ENCODE peak calls at places on chromosomes 2 and 18, in eight cellular contexts. One of them, this sample, is unnamed.

GRCh38 chr2:207530160-207531023 is 630 bp downstream of the CREB1 start:
- DNase-seq in H1: no peak
- DNase-seq in Peyer's patch: peak; percentile 68
- DNase-seq in endothelial cell of umbilical vein: peak; percentile 60
- DNase-seq in HCT116: no peak
- DNase-seq in breast epithelium: no peak
- DNase-seq in suprapubic skin: no peak
- DNase-seq in sigmoid colon: peak; percentile 77
- DNase-seq in this sample: peak; percentile 28

GRCh38 chr2:240374085-240374907 is 61.2 kb upstream of the GPC1 start:
- DNase-seq in H1: no peak
- DNase-seq in Peyer's patch: peak; percentile 55
- DNase-seq in endothelial cell of umbilical vein: no peak
- DNase-seq in HCT116: no peak
- DNase-seq in breast epithelium: no peak
- DNase-seq in suprapubic skin: no peak
- DNase-seq in sigmoid colon: peak; percentile 79
- DNase-seq in this sample: no peak

GRCh38 chr2:1749750-1750149 is 5.4 kb upstream of the PXDN start:
- DNase-seq in H1: peak; percentile 37
- DNase-seq in Peyer's patch: no peak
- DNase-seq in endothelial cell of umbilical vein: no peak
- DNase-seq in HCT116: no peak
- DNase-seq in breast epithelium: no peak
- DNase-seq in suprapubic skin: no peak
- DNase-seq in sigmoid colon: no peak
- DNase-seq in this sample: no peak

GRCh38 chr18:56128153-56128791 is 510.1 kb downstream of the TXNL1 start:
- DNase-seq in H1: no peak
- DNase-seq in Peyer's patch: no peak
- DNase-seq in endothelial cell of umbilical vein: no peak
- DNase-seq in HCT116: no peak
- DNase-seq in breast epithelium: no peak
- DNase-seq in suprapubic skin: no peak
- DNase-seq in sigmoid colon: no peak
- DNase-seq in this sample: no peak

GRCh38 chr2:129748250-129748649 is 231.2 kb upstream of the RAB6C start:
- DNase-seq in H1: no peak
- DNase-seq in Peyer's patch: no peak
- DNase-seq in endothelial cell of umbilical vein: no peak
- DNase-seq in HCT116: no peak
- DNase-seq in breast epithelium: no peak
- DNase-seq in suprapubic skin: peak; percentile 18
- DNase-seq in sigmoid colon: no peak
- DNase-seq in this sample: no peak

GRCh38 chr2:44330801-44331200 is 30.5 kb downstream of the PREPL start:
- DNase-seq in H1: no peak
- DNase-seq in Peyer's patch: no peak
- DNase-seq in endothelial cell of umbilical vein: no peak
- DNase-seq in HCT116: no peak
- DNase-seq in breast epithelium: no peak
- DNase-seq in suprapubic skin: no peak
- DNase-seq in sigmoid colon: no peak
- DNase-seq in this sample: no peak

GRCh38 chr2:136235451-136236418 is 117.8 kb upstream of the CXCR4 start:
- DNase-seq in H1: no peak
- DNase-seq in Peyer's patch: no peak
- DNase-seq in endothelial cell of umbilical vein: peak; percentile 88
- DNase-seq in HCT116: peak; percentile 95
- DNase-seq in breast epithelium: no peak
- DNase-seq in suprapubic skin: no peak
- DNase-seq in sigmoid colon: no peak
- DNase-seq in this sample: no peak

GRCh38 chr2:189608799-189609422 is 28.3 kb upstream of the SLC40A1 start:
- DNase-seq in H1: no peak
- DNase-seq in Peyer's patch: no peak
- DNase-seq in endothelial cell of umbilical vein: no peak
- DNase-seq in HCT116: no peak
- DNase-seq in breast epithelium: no peak
- DNase-seq in suprapubic skin: no peak
- DNase-seq in sigmoid colon: no peak
- DNase-seq in this sample: no peak

GRCh38 chr2:188518391-188518790 is 226.7 kb downstream of the GULP1 start:
- DNase-seq in H1: no peak
- DNase-seq in Peyer's patch: no peak
- DNase-seq in endothelial cell of umbilical vein: no peak
- DNase-seq in HCT116: no peak
- DNase-seq in breast epithelium: no peak
- DNase-seq in suprapubic skin: no peak
- DNase-seq in sigmoid colon: no peak
- DNase-seq in this sample: no peak

GRCh38 chr2:226524381-226524843 is 275.2 kb downstream of the IRS1 start:
- DNase-seq in H1: no peak
- DNase-seq in Peyer's patch: no peak
- DNase-seq in endothelial cell of umbilical vein: no peak
- DNase-seq in HCT116: no peak
- DNase-seq in breast epithelium: no peak
- DNase-seq in suprapubic skin: no peak
- DNase-seq in sigmoid colon: no peak
- DNase-seq in this sample: no peak

GRCh38 chr2:127398239-127398590 is 10.4 kb upstream of the MAP3K2 start:
- DNase-seq in H1: no peak
- DNase-seq in Peyer's patch: peak; percentile 94
- DNase-seq in endothelial cell of umbilical vein: peak; percentile 91
- DNase-seq in HCT116: peak; percentile 81
- DNase-seq in breast epithelium: peak; percentile 81
- DNase-seq in suprapubic skin: peak; percentile 86
- DNase-seq in sigmoid colon: peak; percentile 91
- DNase-seq in this sample: peak; percentile 39

GRCh38 chr2:128681351-128681906 is 362.8 kb upstream of the HS6ST1 start:
- DNase-seq in H1: no peak
- DNase-seq in Peyer's patch: no peak
- DNase-seq in endothelial cell of umbilical vein: no peak
- DNase-seq in HCT116: no peak
- DNase-seq in breast epithelium: no peak
- DNase-seq in suprapubic skin: no peak
- DNase-seq in sigmoid colon: no peak
- DNase-seq in this sample: no peak

GRCh38 chr18:63905361-63905760 is 2.4 kb upstream of the SERPINB10 start:
- DNase-seq in H1: no peak
- DNase-seq in Peyer's patch: no peak
- DNase-seq in endothelial cell of umbilical vein: no peak
- DNase-seq in HCT116: no peak
- DNase-seq in breast epithelium: no peak
- DNase-seq in suprapubic skin: no peak
- DNase-seq in sigmoid colon: no peak
- DNase-seq in this sample: no peak

GRCh38 chr2:33240178-33240577 is 236.3 kb upstream of the RASGRP3 start:
- DNase-seq in H1: no peak
- DNase-seq in Peyer's patch: no peak
- DNase-seq in endothelial cell of umbilical vein: peak; percentile 44
- DNase-seq in HCT116: no peak
- DNase-seq in breast epithelium: no peak
- DNase-seq in suprapubic skin: no peak
- DNase-seq in sigmoid colon: no peak
- DNase-seq in this sample: no peak

GRCh38 chr2:33238111-33238510 is 238.3 kb upstream of the RASGRP3 start:
- DNase-seq in H1: no peak
- DNase-seq in Peyer's patch: no peak
- DNase-seq in endothelial cell of umbilical vein: peak; percentile 62
- DNase-seq in HCT116: no peak
- DNase-seq in breast epithelium: no peak
- DNase-seq in suprapubic skin: no peak
- DNase-seq in sigmoid colon: no peak
- DNase-seq in this sample: no peak

GRCh38 chr2:33241072-33241471 is 235.4 kb upstream of the RASGRP3 start:
- DNase-seq in H1: no peak
- DNase-seq in Peyer's patch: no peak
- DNase-seq in endothelial cell of umbilical vein: peak; percentile 33
- DNase-seq in HCT116: no peak
- DNase-seq in breast epithelium: no peak
- DNase-seq in suprapubic skin: no peak
- DNase-seq in sigmoid colon: no peak
- DNase-seq in this sample: no peak

GRCh38 chr2:33241581-33241980 is 234.9 kb upstream of the RASGRP3 start:
- DNase-seq in H1: no peak
- DNase-seq in Peyer's patch: no peak
- DNase-seq in endothelial cell of umbilical vein: no peak
- DNase-seq in HCT116: no peak
- DNase-seq in breast epithelium: no peak
- DNase-seq in suprapubic skin: no peak
- DNase-seq in sigmoid colon: no peak
- DNase-seq in this sample: no peak

GRCh38 chr2:33236457-33236856 is 240.0 kb upstream of the RASGRP3 start:
- DNase-seq in H1: no peak
- DNase-seq in Peyer's patch: no peak
- DNase-seq in endothelial cell of umbilical vein: peak; percentile 81
- DNase-seq in HCT116: no peak
- DNase-seq in breast epithelium: no peak
- DNase-seq in suprapubic skin: no peak
- DNase-seq in sigmoid colon: no peak
- DNase-seq in this sample: no peak
- H3K4me1 ChIP-seq in H1: no peaks in the 10 kb centered on the region
- H3K4me1 ChIP-seq in Peyer's patch: no peaks in the 10 kb centered on the region
- H3K4me1 ChIP-seq in endothelial cell of umbilical vein: peaks cover 50% of the 10 kb centered on the region
- H3K4me1 ChIP-seq in HCT116: no peaks in the 10 kb centered on the region
- H3K4me1 ChIP-seq in breast epithelium: no peaks in the 10 kb centered on the region
- H3K4me1 ChIP-seq in suprapubic skin: no peaks in the 10 kb centered on the region
- H3K4me1 ChIP-seq in sigmoid colon: peaks cover 9% of the 10 kb centered on the region
- H3K4me1 ChIP-seq in this sample: no peaks in the 10 kb centered on the region

DNA sequence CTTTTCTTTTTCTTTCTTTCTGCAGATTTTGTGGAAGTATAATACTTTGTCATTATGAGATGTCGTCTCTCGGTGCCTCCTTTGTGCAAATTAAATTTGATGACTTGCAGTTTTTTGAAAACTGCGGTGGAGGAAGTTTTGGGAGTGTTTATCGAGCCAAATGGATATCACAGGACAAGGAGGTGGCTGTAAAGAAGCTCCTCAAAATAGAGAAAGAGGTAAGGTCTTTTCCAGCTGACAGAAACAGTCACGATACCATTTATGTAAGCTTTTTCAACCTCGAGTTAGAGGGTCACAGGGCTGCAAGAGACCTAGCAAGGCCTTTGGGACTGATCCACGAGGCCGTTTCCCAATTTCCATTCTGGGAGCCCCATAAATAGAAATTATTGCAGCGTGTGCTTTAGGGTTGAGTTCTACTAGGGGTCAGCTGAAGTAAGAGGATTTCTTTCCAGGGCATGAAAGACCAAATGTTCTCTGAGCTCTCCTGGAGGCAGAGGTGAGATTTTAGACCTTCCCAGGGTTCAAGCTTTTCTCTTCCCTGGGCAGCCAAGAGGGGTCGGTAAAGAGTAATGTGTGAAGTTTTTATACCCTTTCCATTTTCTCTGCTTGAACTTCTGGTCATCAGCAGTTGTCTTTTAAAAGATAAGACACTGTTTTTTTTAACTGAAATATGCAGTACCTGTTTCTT is 15.5 kb downstream of the MAP3K20 start:
- DNase-seq in H1: no peak
- DNase-seq in Peyer's patch: no peak
- DNase-seq in endothelial cell of umbilical vein: no peak
- DNase-seq in HCT116: no peak
- DNase-seq in breast epithelium: no peak
- DNase-seq in suprapubic skin: no peak
- DNase-seq in sigmoid colon: peak; percentile 84
- DNase-seq in this sample: no peak
- H3K27ac ChIP-seq in H1: no peak overlapping the region
- H3K27ac ChIP-seq in Peyer's patch: peak overlapping the region; percentile 57
- H3K27ac ChIP-seq in endothelial cell of umbilical vein: no peak overlapping the region
- H3K27ac ChIP-seq in HCT116: no peak overlapping the region
- H3K27ac ChIP-seq in breast epithelium: peak overlapping the region; percentile 35
- H3K27ac ChIP-seq in suprapubic skin: peak overlapping the region; percentile 23
- H3K27ac ChIP-seq in sigmoid colon: peak overlapping the region; percentile 77
- H3K27ac ChIP-seq in this sample: peak overlapping the region; percentile 53

DNA sequence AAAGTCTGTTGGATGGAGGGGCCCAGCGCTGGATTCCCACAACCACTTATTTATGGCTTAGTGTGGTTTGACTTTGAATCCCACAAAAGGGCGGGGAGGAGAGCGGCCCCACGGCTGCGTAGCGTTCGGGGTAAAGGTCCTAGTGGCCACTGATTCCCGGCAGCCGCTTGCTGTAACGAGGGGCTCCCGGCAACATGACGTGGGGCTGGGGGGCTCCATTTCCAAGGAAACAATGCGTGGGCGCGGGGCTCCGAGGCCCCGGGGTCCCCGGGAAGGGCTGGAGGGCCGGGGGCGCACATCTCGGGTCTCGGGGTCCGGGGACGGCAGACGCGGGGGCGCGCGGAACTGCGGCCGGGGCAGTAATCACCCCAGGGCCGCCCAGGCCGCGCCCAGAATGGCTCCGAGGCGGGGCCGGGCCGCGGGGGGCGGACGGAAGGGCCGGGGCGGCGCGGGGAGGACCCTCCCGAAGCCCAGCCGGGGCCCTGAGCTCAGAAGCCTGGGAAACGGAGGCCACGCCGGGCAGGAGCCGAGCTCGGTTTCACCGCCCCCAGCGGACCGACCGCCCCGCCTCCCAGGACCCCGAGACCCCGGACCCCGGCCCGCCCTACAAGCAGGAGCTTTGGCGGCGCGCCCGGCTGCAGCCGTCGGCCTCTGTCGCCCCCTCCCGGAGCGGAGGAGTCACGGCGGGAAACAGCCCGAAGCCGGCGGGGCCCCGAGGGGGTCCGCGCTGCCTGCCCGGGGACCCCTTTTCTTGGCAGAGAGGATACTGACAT is 11.9 kb upstream of the MLPH start:
- DNase-seq in H1: peak; percentile 97
- DNase-seq in Peyer's patch: peak; percentile 88
- DNase-seq in endothelial cell of umbilical vein: peak; percentile 54
- DNase-seq in HCT116: peak; percentile 37
- DNase-seq in breast epithelium: peak; percentile 84
- DNase-seq in suprapubic skin: peak; percentile 92
- DNase-seq in sigmoid colon: peak; percentile 95
- DNase-seq in this sample: peak; percentile 76
- TF ChIP-seq POLR2A in H1: no peak
- TF ChIP-seq POLR2A in Peyer's patch: peak; percentile 25
- TF ChIP-seq POLR2A in endothelial cell of umbilical vein: peak; percentile 23
- TF ChIP-seq POLR2A in HCT116: no peak
- TF ChIP-seq POLR2A in breast epithelium: peak; percentile 9
- TF ChIP-seq POLR2A in suprapubic skin: no peak
- TF ChIP-seq POLR2A in sigmoid colon: peak; percentile 4
- TF ChIP-seq POLR2A in this sample: peak; percentile 41

DNA sequence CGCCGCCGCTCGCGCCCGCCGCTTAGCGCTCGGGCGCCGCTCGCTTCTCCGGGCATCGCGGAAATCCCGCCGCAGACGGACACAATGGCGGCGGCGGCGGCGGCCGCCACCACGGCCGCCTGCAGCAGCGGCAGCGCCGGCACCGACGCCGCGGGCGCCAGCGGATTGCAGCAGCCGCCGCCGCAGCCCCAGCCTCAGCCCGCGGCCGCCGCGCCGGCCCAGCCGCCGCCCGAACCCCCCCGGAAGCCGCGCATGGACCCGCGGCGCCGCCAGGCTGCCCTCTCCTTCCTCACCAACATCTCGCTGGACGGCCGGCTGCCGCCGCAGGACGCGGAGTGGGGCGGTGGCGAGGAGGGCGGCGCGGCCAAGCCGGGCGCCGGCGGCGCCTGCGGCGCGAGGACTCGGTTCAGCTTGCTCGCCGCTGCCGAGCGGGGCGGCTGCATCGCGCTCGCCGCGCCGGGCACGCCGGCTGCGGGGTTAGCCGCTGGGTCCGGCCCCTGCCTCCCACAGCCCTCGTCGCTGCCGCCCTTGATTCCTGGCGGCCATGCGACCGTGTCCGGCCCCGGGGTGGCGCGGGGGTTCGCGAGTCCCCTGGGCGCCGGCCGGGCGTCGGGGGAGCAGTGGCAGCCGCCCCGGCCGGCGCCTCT is 517 bp downstream of the CABLES1 start:
- DNase-seq in H1: no peak
- DNase-seq in Peyer's patch: peak; percentile 55
- DNase-seq in endothelial cell of umbilical vein: no peak
- DNase-seq in HCT116: no peak
- DNase-seq in breast epithelium: peak; percentile 44
- DNase-seq in suprapubic skin: no peak
- DNase-seq in sigmoid colon: no peak
- DNase-seq in this sample: no peak
- H3K4me1 ChIP-seq in H1: peaks cover 19% of the 10 kb centered on the region
- H3K4me1 ChIP-seq in Peyer's patch: peaks cover 15% of the 10 kb centered on the region
- H3K4me1 ChIP-seq in endothelial cell of umbilical vein: peaks cover 24% of the 10 kb centered on the region
- H3K4me1 ChIP-seq in HCT116: peaks cover 40% of the 10 kb centered on the region
- H3K4me1 ChIP-seq in breast epithelium: peaks cover 6% of the 10 kb centered on the region
- H3K4me1 ChIP-seq in suprapubic skin: peaks cover 49% of the 10 kb centered on the region
- H3K4me1 ChIP-seq in sigmoid colon: peaks cover 26% of the 10 kb centered on the region
- H3K4me1 ChIP-seq in this sample: no peaks in the 10 kb centered on the region

This sample was measured in prostate gland.